ENCODE peak calls at places on chromosomes 1 and 21, in eight cellular contexts. N is HCT116, D is brain microvascular endothelial cell, Q is heart left ventricle, A is pancreas, G is choroid plexus epithelial cell, O is astrocyte, E is right lobe of liver. V is an unnamed sample.

GRCh38 chr1:227167276-227167829 is 150.9 kb downstream of the CDC42BPA start:
- DNase-seq in A (no peak), D (no peak), O (no peak), G (no peak), N (no peak), E (no peak), Q (no peak), V (no peak)

GRCh38 chr1:62625415-62625814 is 28.1 kb downstream of the ANGPTL3 start:
- DNase-seq in G (no peak), D (no peak), Q (no peak), O (peak), E (no peak), N (no peak), A (no peak), V (peak)

GRCh38 chr1:188055921-188056505 is 1227.3 kb downstream of the PLA2G4A start:
- DNase-seq in O (peak), N (no peak), E (no peak), Q (no peak), D (no peak), A (no peak), G (no peak), V (no peak)

GRCh38 chr1:3324704-3325535 is 129.5 kb upstream of the ARHGEF16 start:
- DNase-seq in O (no peak), N (no peak), E (no peak), Q (no peak), D (no peak), G (no peak), A (no peak), V (no peak)

GRCh38 chr1:204870165-204870912 is at the start of gene NFASC:
- DNase-seq in G (no peak), E (no peak), A (no peak), N (no peak), Q (no peak), O (no peak), D (no peak), V (no peak)

GRCh38 chr21:32994305-32994704 is 31.4 kb upstream of the OLIG2 start:
- DNase-seq in A (no peak), E (no peak), G (peak), D (peak), Q (no peak), O (no peak), N (no peak), V (peak)

GRCh38 chr21:42677339-42678117 is 24.1 kb downstream of the PDE9A start:
- DNase-seq in E (no peak), N (no peak), D (peak), O (peak), G (peak), Q (no peak), A (no peak), V (peak)

GRCh38 chr1:228212966-228213844 is 5.4 kb downstream of the OBSCN start:
- DNase-seq in D (peak), O (peak), G (peak), E (peak), Q (peak), N (peak), A (peak), V (peak)

GRCh38 chr1:1371741-1372711 is 3.0 kb downstream of the AURKAIP1 start:
- DNase-seq in Q (peak), D (no peak), O (no peak), G (peak), N (no peak), A (peak), E (peak), V (peak)

GRCh38 chr1:100791586-100791985 is 72.0 kb downstream of the VCAM1 start:
- DNase-seq in Q (no peak), O (peak), E (no peak), N (no peak), D (no peak), G (peak), A (no peak), V (peak)

GRCh38 chr1:172874950-172875349 is 175.8 kb downstream of the TNFSF18 start:
- DNase-seq in E (no peak), A (no peak), G (no peak), D (peak), Q (no peak), N (no peak), O (no peak), V (peak)

GRCh38 chr1:23118407-23118806 is 50.2 kb downstream of the LUZP1 start:
- DNase-seq in E (no peak), N (no peak), A (no peak), O (no peak), Q (no peak), D (no peak), G (no peak), V (no peak)

GRCh38 chr1:17375651-17376050 is 3.7 kb downstream of the PADI6 start:
- DNase-seq in G (no peak), D (no peak), Q (no peak), N (no peak), A (no peak), E (no peak), O (no peak), V (no peak)

GRCh38 chr1:100499412-100499811 is 38.5 kb upstream of the GPR88 start:
- DNase-seq in G (no peak), A (no peak), E (no peak), N (no peak), D (no peak), O (no peak), Q (no peak), V (no peak)

GRCh38 chr1:65059930-65060538 is 88.0 kb upstream of the AK4 start:
- DNase-seq in D (no peak), E (no peak), A (no peak), G (peak), N (peak), Q (no peak), O (no peak), V (peak)

GRCh38 chr1:46691997-46692790 is 20.5 kb downstream of the TEX38 start:
- DNase-seq in Q (no peak), D (no peak), G (no peak), O (peak), N (no peak), E (no peak), A (no peak), V (no peak)

GRCh38 chr1:188715566-188715965 is 1762.1 kb downstream of the BRINP3 start:
- DNase-seq in G (peak), D (no peak), E (no peak), N (peak), A (no peak), O (no peak), Q (no peak), V (peak)

GRCh38 chr1:65026235-65026634 is 59.9 kb upstream of the JAK1 start:
- DNase-seq in A (no peak), G (peak), O (no peak), E (no peak), N (no peak), D (no peak), Q (no peak), V (no peak)

GRCh38 chr1:86699186-86699585 is 5.2 kb upstream of the SH3GLB1 start:
- DNase-seq in D (no peak), N (no peak), G (no peak), E (no peak), Q (no peak), A (no peak), O (no peak), V (no peak)

GRCh38 chr1:30745834-30746208 is 11.8 kb downstream of the LAPTM5 start:
- DNase-seq in D (no peak), E (no peak), Q (no peak), N (no peak), O (no peak), A (no peak), G (no peak), V (no peak)

GRCh38 chr1:30742963-30743559 is 14.5 kb downstream of the LAPTM5 start:
- DNase-seq in Q (no peak), N (no peak), G (no peak), E (no peak), D (no peak), A (no peak), O (no peak), V (no peak)

GRCh38 chr1:30745156-30745833 is 12.3 kb downstream of the LAPTM5 start:
- DNase-seq in O (no peak), E (no peak), Q (no peak), G (no peak), N (no peak), D (no peak), A (no peak), V (no peak)

GRCh38 chr1:30743584-30744059 is 14.0 kb downstream of the LAPTM5 start:
- DNase-seq in A (no peak), D (no peak), O (no peak), E (no peak), N (no peak), Q (no peak), G (no peak), V (peak)

DNA sequence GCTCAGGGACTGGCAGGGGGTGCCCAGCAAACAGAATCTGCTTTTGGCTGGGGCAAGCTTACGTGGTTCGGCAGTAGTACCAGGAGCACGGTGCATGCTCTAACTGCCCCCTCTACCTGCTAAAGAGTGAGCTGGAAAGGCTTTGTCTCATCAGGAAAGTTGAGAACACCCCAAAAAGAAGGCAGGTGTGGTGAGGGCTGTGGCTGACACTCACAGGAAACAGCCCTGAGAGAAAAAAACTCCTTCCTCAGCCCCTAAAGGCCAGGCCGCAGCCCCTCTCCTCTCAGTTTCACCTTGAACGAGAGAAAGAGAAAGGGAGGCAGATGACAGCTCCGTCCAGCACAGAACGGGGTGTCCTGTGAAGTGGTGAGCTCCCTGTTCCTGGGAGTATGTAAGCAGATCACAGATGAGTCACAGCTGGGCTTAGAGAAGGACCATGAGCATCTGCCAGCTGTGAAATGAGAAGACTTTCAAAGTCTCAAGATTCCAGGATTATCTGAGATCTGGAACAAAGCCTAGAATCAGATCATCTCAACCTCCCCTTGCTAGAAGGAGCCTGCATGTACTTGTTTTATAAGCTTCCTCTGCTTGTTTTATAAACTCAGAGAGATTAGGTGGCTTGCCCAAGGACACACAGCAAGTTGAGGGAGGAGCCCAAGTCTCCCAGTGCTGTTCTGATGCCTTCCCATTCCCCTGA is 13.4 kb downstream of the LAPTM5 start:
- DNase-seq in O (no peak), G (peak), N (no peak), A (no peak), E (no peak), Q (no peak), D (no peak), V (peak)
- H3K4me3 ChIP-seq in O (no peak), G (no peak), N (no peak), A (no peak), E (no peak), Q (peak), D (no peak), V (no peak)

DNA sequence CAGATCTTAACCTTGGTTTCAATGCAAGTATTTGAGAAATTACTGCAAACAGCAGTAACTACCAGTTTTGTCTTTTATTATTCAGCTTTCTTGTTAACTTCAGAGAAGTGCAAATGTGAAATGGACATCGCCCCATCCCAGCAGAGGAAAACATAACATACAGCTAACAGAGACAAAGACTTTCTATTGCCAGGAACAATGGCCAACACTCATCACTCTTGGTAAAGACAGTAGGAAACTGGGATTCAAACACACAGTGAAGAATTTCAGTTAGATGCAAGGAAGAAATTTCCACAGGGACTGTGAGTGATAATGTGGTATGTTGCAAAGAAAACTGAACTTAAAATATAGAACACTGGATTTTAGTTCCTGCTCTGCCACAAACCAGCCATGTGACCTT is 115.0 kb downstream of the SLC30A10 start:
- DNase-seq in D (no peak), Q (no peak), O (no peak), A (no peak), E (no peak), N (no peak), G (no peak), V (no peak)
- H3K4me3 ChIP-seq in D (no peak), Q (no peak), O (no peak), A (no peak), E (no peak), N (no peak), G (no peak), V (no peak)

GRCh38 chr1:26286064-26286416 is 6.2 kb downstream of the SH3BGRL3 start:
- DNase-seq in Q (no peak), O (no peak), N (no peak), G (no peak), D (no peak), E (no peak), A (no peak), V (no peak)
- H3K4me3 ChIP-seq in Q (no peak), O (no peak), N (no peak), G (no peak), D (no peak), E (no peak), A (no peak), V (no peak)

DNA sequence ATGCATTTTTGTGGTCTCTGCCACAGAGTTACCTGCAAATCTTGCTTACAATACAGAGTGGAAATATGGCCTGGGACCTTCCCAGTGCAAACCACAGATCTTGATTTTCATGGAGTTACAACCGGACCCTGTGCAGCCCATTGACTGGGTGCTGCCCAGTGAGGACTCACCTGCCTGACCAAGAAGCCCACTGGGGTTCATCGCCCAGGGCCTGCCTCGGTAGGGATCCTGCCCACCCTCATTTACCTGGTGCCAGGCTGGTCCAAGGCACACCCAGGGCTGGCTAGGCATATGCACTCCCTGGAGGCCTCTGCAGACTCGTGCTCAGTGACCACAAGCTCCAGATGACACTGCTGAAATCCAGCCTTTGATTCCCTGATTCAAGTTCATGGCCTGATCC is 572.7 kb downstream of the NPHP4 start:
- DNase-seq in G (no peak), N (no peak), E (no peak), O (no peak), A (no peak), Q (no peak), D (no peak), V (no peak)
- H3K4me3 ChIP-seq in G (no peak), N (no peak), E (no peak), O (no peak), A (no peak), Q (no peak), D (no peak), V (no peak)

V was measured in epithelial cell of esophagus.